ENCODE peak calls at places on chromosomes 4 and X, in nine cellular contexts. E, X, V, Y, D, N, K, Z and R are unnamed samples. For H3K4me1 and H3K9me3, the result is how much of the 10 kb centered on the place peaks cover.

GRCh38 chrX:134990475-134991473 is at the start of gene SMIM10:
- DNase-seq in E (peak), X (peak), V (peak), Y (no peak), D (peak), N (peak), K (peak), Z (peak), R (peak)

GRCh38 chr4:17096692-17097091 is 198.2 kb upstream of the LDB2 start:
- DNase-seq in E (peak), X (no peak), V (no peak), Y (no peak), D (no peak), N (no peak), K (no peak), Z (no peak), R (no peak)

GRCh38 chrX:45479835-45480422 is 279.3 kb upstream of the DIPK2B start:
- DNase-seq in E (peak), X (no peak), V (no peak), Y (peak), D (no peak), N (no peak), K (no peak), Z (no peak), R (no peak)

GRCh38 chr4:20662851-20663250 is 37.4 kb upstream of the PACRGL start:
- DNase-seq in E (peak), X (no peak), V (no peak), Y (no peak), D (no peak), N (no peak), K (no peak), Z (no peak), R (no peak)

GRCh38 chrX:29662101-29662500 is 553.3 kb upstream of the MAGEB2 start:
- DNase-seq in E (peak), X (no peak), V (no peak), Y (no peak), D (no peak), N (no peak), K (no peak), Z (no peak), R (no peak)

GRCh38 chr4:168076989-168077725 is 15.2 kb upstream of the ANXA10 start:
- DNase-seq in E (peak), X (no peak), V (peak), Y (peak), D (peak), N (peak), K (peak), Z (peak), R (peak)

GRCh38 chr4:28842271-28842670 is 1877.9 kb upstream of the PCDH7 start:
- DNase-seq in E (no peak), X (no peak), V (no peak), Y (no peak), D (no peak), N (no peak), K (no peak), Z (no peak), R (no peak)

GRCh38 chrX:135295944-135296305 is 13.4 kb upstream of the ETDC start:
- DNase-seq in E (no peak), X (no peak), V (no peak), Y (no peak), D (no peak), N (no peak), K (no peak), Z (no peak), R (no peak)

GRCh38 chr4:181685911-181686310 is 557.3 kb upstream of the TENM3 start:
- DNase-seq in E (peak), X (no peak), V (no peak), Y (no peak), D (no peak), N (no peak), K (no peak), Z (no peak), R (peak)

GRCh38 chr4:2944882-2945526 is 18.2 kb downstream of the NOP14 start:
- DNase-seq in E (no peak), X (no peak), V (no peak), Y (no peak), D (no peak), N (no peak), K (peak), Z (no peak), R (no peak)

GRCh38 chr4:158371158-158371557 is 150.5 kb upstream of the RXFP1 start:
- DNase-seq in E (peak), X (no peak), V (no peak), Y (no peak), D (no peak), N (no peak), K (no peak), Z (no peak), R (no peak)

GRCh38 chr4:61556277-61556676 is 356.2 kb downstream of the ADGRL3 start:
- DNase-seq in E (no peak), X (no peak), V (no peak), Y (no peak), D (no peak), N (no peak), K (no peak), Z (no peak), R (no peak)

GRCh38 chr4:186727977-186728519 is 4.4 kb upstream of the FAT1 start:
- DNase-seq in E (no peak), X (no peak), V (no peak), Y (peak), D (no peak), N (peak), K (peak), Z (no peak), R (peak)

GRCh38 chr4:127304356-127304755 is 328.4 kb upstream of the INTU start:
- DNase-seq in E (peak), X (no peak), V (no peak), Y (no peak), D (no peak), N (no peak), K (no peak), Z (no peak), R (no peak)

GRCh38 chrX:134803551-134804183 is 145.4 kb upstream of the PLAC1 start:
- DNase-seq in E (no peak), X (no peak), V (no peak), Y (no peak), D (no peak), N (peak), K (no peak), Z (no peak), R (no peak)

GRCh38 chr4:161629694-161630441 is 533.9 kb downstream of the FSTL5 start:
- DNase-seq in E (no peak), X (no peak), V (no peak), Y (no peak), D (no peak), N (peak), K (no peak), Z (no peak), R (no peak)

GRCh38 chr4:9762823-9763475 is 18.5 kb upstream of the DRD5 start:
- DNase-seq in E (peak), X (no peak), V (peak), Y (peak), D (peak), N (peak), K (peak), Z (peak), R (peak)

GRCh38 chr4:169663894-169664293 is 43.5 kb downstream of the CLCN3 start:
- DNase-seq in E (peak), X (no peak), V (no peak), Y (no peak), D (no peak), N (no peak), K (no peak), Z (no peak), R (peak)

GRCh38 chrX:48617542-48618340 is 20.4 kb downstream of the WDR13 start:
- DNase-seq in E (no peak), X (no peak), V (no peak), Y (no peak), D (no peak), N (peak), K (no peak), Z (no peak), R (peak)

GRCh38 chr4:86019906-86020305 is 339.9 kb downstream of the MAPK10 start:
- DNase-seq in E (no peak), X (no peak), V (no peak), Y (no peak), D (no peak), N (no peak), K (no peak), Z (peak), R (no peak)

GRCh38 chr4:20487852-20488251 is 212.4 kb upstream of the PACRGL start:
- DNase-seq in E (peak), X (no peak), V (no peak), Y (no peak), D (no peak), N (no peak), K (no peak), Z (no peak), R (no peak)

GRCh38 chr4:113958766-113959540 is 20.5 kb downstream of the ARSJ start:
- DNase-seq in E (peak), X (no peak), V (no peak), Y (peak), D (no peak), N (no peak), K (no peak), Z (no peak), R (no peak)

GRCh38 chr4:102139932-102140331 is 205.3 kb downstream of the SLC39A8 start:
- DNase-seq in E (no peak), X (no peak), V (no peak), Y (peak), D (no peak), N (no peak), K (no peak), Z (no peak), R (no peak)

DNA sequence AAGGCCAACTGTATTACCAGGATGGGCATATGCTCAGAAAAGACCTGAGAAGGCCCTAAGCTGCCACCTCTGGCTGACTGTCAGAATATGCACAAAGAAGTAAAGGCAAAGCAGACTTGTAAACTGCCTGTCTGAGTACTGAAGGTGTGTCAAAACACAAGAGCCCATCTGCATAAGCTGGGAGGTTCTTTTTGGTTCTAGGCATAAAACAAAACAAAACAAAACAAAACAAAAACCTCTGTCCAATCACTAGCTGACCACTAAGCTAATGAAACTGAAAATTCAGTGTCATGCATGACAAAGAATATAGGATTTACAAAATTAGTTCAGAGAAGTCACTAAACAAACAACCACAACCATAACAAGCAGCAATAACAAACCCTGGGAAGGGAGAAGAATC is 20.6 kb downstream of the SH3D19 start:
- DNase-seq in E (no peak), X (no peak), V (no peak), Y (no peak), D (no peak), N (no peak), K (peak), Z (no peak), R (no peak)
- H3K4me1 ChIP-seq in E (under half), X (under half), V (under half), Y (under half), D (under half), N (under half), K (under half), Z (under half), R (under half)

GRCh38 chr4:211033-211511 is 86.8 kb downstream of the ZNF718 start:
- DNase-seq in E (no peak), X (no peak), V (no peak), Y (no peak), D (no peak), N (no peak), K (no peak), Z (no peak), R (no peak)

GRCh38 chr4:200936-201335 is 76.6 kb downstream of the ZNF718 start:
- DNase-seq in E (no peak), X (no peak), V (no peak), Y (no peak), D (no peak), N (no peak), K (no peak), Z (no peak), R (no peak)

GRCh38 chr4:206054-206453 is 81.8 kb downstream of the ZNF718 start:
- DNase-seq in E (no peak), X (no peak), V (no peak), Y (no peak), D (no peak), N (no peak), K (no peak), Z (no peak), R (no peak)

DNA sequence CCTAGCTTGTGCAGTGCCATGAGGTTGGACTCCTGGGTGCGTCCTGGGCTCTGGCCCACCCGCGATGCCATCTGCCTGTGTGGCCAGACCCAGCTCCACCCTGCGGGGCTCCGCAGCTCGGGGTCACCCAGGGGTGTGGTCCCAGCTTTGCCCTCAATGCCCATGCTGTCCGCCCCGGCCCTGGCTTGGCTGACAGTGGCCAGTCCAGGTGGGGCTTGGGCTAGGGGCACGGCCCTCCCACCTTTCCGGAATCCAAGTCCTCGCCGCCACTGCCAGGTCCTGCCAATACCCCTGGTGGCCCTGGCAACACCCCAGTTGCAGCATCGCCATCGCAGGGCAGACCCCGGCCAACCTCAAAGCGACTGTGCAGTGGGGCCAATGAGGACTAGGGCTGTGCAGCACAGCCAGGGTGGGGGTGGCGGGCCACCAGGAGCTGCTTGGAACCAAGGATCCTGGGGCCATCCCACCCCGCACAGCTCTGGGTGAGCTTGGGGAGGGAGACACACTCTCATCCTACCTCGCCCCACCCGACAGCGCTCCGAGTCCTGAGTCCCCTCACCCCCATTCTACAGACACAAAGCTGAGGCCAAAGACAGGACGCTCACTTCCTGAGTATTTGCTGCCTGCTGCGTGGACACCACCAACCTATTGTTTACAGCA is 80.9 kb downstream of the ZNF718 start:
- DNase-seq in E (no peak), X (no peak), V (no peak), Y (no peak), D (no peak), N (no peak), K (no peak), Z (no peak), R (no peak)
- H3K9me3 ChIP-seq in E (under half), X (under half), V (under half), Y (under half), D (under half), N (under half), K (half or more), Z (under half), R (under half)

GRCh38 chr4:24561438-24562139 is 22.8 kb downstream of the DHX15 start:
- DNase-seq in E (no peak), X (no peak), V (no peak), Y (no peak), D (no peak), N (no peak), K (no peak), Z (no peak), R (no peak)
- H3K4me3 ChIP-seq in E (no peak), X (no peak), V (no peak), Y (no peak), D (no peak), N (no peak), K (no peak), Z (no peak), R (no peak)

GRCh38 chr4:135705343-135705742 is 1503.8 kb upstream of the PABPC4L start:
- DNase-seq in E (no peak), X (no peak), V (no peak), Y (no peak), D (no peak), N (no peak), K (no peak), Z (no peak), R (no peak)
- H3K4me1 ChIP-seq in E (under half), X (under half), V (under half), Y (under half), D (under half), N (under half), K (under half), Z (under half), R (under half)

DNA sequence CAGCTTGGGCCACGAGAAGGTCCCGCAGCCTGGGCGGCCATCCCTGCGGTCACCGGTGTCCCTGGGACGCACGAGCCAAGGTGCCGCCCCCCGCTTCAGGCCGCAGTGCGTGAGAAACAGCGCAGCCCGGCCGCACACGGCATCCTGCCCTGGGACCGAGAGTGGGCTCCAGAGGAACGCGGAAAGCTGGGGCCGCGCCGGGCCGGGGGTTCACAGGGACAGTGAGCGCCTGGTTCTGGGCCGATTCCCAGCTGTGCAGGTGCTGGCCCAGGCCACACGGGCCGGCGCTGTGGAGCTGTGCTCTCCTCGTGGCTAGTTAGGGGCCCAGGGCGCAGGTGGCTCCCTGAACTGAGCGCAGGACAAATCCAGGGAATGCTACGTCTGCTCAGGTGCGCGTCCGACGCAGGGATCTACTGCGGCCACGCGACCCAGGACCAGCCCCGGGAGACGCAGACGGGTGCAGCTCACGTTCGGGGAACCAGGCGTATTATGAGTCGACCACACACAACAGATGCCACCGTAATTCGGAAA is 25.8 kb upstream of the GTPBP6 start:
- DNase-seq in E (no peak), X (peak), V (no peak), Y (no peak), D (peak), N (no peak), K (no peak), Z (no peak), R (no peak)
- H3K9me3 ChIP-seq in E (under half), X (under half), V (under half), Y (under half), D (under half), N (under half), K (under half), Z (under half), R (under half)

DNA sequence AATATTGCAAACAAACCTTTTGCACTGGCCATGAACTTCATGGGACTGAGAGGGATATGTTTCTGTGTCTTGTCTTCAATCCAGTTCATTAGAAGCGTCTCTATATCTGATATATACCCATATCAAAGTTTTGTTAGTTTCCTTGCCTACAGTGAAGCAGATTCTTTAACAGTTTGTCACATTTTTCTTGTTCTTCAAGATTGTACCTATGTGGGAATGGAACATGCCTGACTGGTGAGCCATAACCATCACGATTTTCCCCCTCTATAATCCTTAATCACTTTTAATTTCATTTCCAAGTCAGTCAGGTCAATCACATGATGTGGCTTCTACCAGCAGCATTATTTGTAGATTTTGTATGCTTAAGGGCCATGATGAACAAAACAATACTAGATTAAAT is 197.1 kb upstream of the PDE5A start:
- DNase-seq in E (peak), X (no peak), V (no peak), Y (no peak), D (no peak), N (no peak), K (no peak), Z (no peak), R (no peak)
- H3K4me3 ChIP-seq in E (no peak), X (no peak), V (no peak), Y (no peak), D (no peak), N (no peak), K (no peak), Z (no peak), R (no peak)

DNA sequence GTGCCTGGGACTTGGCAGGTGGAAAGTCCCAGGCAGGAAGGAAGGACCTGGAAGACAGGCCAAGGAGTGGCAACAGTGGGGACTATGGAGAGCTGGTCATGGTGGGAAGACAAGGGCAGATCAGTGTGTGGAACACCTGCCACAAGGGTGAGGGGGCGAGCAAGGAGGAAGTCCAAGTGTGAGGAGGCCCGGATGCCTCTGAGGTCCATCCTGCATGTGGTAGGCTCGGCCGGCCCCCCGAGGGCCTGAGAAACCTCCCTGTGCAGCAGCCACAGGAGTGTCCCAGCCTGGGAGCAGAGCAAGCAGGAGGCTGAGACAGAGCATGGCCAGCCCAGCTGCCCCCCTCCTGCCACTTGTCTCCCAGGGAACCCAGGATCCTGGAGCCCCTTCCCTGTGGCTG is 40.5 kb upstream of the PSAPL1 start:
- DNase-seq in E (no peak), X (no peak), V (no peak), Y (no peak), D (no peak), N (no peak), K (no peak), Z (no peak), R (no peak)
- H3K4me1 ChIP-seq in E (under half), X (under half), V (under half), Y (under half), D (under half), N (under half), K (under half), Z (under half), R (under half)

DNA sequence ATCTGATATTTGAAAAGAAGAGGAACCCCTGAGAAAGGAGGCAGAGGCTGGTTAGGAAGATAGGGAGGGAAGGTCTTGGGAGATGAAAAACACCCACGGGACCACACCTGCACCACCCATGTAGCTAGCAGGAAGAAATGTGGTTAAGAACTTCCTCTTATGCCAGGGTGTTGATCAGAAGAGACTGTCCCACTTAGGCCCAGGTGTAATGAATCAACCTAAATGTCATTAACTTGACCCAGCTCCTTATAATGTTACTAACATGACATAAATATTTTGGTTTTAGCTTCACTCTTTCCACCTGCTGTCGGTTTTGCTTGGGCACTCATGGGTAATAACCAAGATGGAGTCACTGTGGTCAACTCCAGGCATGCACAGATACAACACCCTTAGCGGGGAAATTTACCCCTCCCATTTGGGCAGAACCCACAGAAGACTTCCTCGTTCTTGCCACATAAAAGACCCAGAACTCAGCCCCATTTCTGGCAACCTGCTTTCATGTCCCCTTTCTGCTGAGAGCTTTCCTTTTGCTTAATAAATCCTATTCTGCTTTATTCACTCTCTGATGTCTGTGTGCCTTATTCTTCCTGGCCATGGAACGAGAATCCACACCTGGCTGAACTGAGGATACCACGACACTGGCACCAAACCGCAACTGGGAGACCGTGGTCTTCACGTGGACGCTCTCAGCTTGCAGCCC is 46.8 kb downstream of the ZNF141 start:
- DNase-seq in E (no peak), X (no peak), V (no peak), Y (no peak), D (no peak), N (no peak), K (no peak), Z (no peak), R (no peak)
- H3K9me3 ChIP-seq in E (half or more), X (under half), V (under half), Y (under half), D (under half), N (under half), K (half or more), Z (under half), R (under half)